ENCODE peak calls at places on chromosomes 12 and 14, in nine cellular contexts. A, Q, L, M, B, S, G, R and I are unnamed samples.

GRCh38 chr12:119475650-119476049 is 117.9 kb upstream of the TMEM233 start:
- DNase-seq in A (no peak), Q (no peak), L (no peak), M (no peak), B (no peak), S (no peak), G (no peak), R (no peak), I (no peak)

GRCh38 chr14:24259282-24260025 is 3.5 kb downstream of the TGM1 start:
- DNase-seq in A (no peak), Q (no peak), L (no peak), M (no peak), B (peak), S (no peak), G (no peak), R (no peak), I (no peak)

GRCh38 chr12:80714055-80714454 is 2.7 kb upstream of the MYF5 start:
- DNase-seq in A (no peak), Q (no peak), L (no peak), M (no peak), B (peak), S (peak), G (no peak), R (peak), I (no peak)

GRCh38 chr14:49581209-49581960 is 4.8 kb downstream of the RPS29 start:
- DNase-seq in A (no peak), Q (no peak), L (no peak), M (no peak), B (no peak), S (no peak), G (no peak), R (peak), I (no peak)

GRCh38 chr14:30608533-30609006 is 13.5 kb upstream of the SCFD1 start:
- DNase-seq in A (no peak), Q (no peak), L (peak), M (no peak), B (peak), S (no peak), G (no peak), R (no peak), I (no peak)

GRCh38 chr12:110858848-110859247 is 12.1 kb downstream of the CCDC63 start:
- DNase-seq in A (no peak), Q (no peak), L (no peak), M (no peak), B (peak), S (peak), G (no peak), R (peak), I (no peak)

GRCh38 chr12:116458492-116458891 is 100.7 kb upstream of the MAP1LC3B2 start:
- DNase-seq in A (no peak), Q (no peak), L (no peak), M (no peak), B (no peak), S (no peak), G (no peak), R (no peak), I (no peak)

GRCh38 chr12:49825971-49826421 is 2.2 kb downstream of the NCKAP5L start:
- DNase-seq in A (no peak), Q (no peak), L (no peak), M (no peak), B (peak), S (no peak), G (no peak), R (peak), I (no peak)

GRCh38 chr14:52834440-52834842 is 43.0 kb upstream of the GNPNAT1 start:
- DNase-seq in A (no peak), Q (no peak), L (peak), M (no peak), B (peak), S (no peak), G (no peak), R (no peak), I (no peak)

GRCh38 chr12:12482150-12482761 is 80.4 kb downstream of the DUSP16 start:
- DNase-seq in A (no peak), Q (no peak), L (no peak), M (no peak), B (no peak), S (no peak), G (no peak), R (no peak), I (no peak)

GRCh38 chr12:44626883-44627282 is 249.2 kb downstream of the NELL2 start:
- DNase-seq in A (no peak), Q (no peak), L (no peak), M (no peak), B (no peak), S (no peak), G (no peak), R (no peak), I (no peak)

GRCh38 chr12:1122803-1123202 is 131.8 kb downstream of the ERC1 start:
- DNase-seq in A (no peak), Q (no peak), L (no peak), M (no peak), B (peak), S (no peak), G (no peak), R (no peak), I (no peak)

GRCh38 chr12:52193991-52194390 is 2.2 kb upstream of the KRT80 start:
- DNase-seq in A (no peak), Q (no peak), L (no peak), M (no peak), B (peak), S (no peak), G (no peak), R (no peak), I (no peak)

GRCh38 chr12:52045794-52046199 is 5.4 kb upstream of the NR4A1 start:
- DNase-seq in A (peak), Q (no peak), L (no peak), M (no peak), B (no peak), S (no peak), G (no peak), R (no peak), I (no peak)

GRCh38 chr12:125794401-125794800 is 729.2 kb downstream of the AACS start:
- DNase-seq in A (no peak), Q (no peak), L (no peak), M (no peak), B (no peak), S (no peak), G (no peak), R (no peak), I (no peak)

GRCh38 chr12:101696477-101697196 is 803 bp upstream of the CHPT1 start:
- DNase-seq in A (peak), Q (peak), L (no peak), M (peak), B (peak), S (no peak), G (no peak), R (no peak), I (no peak)

GRCh38 chr12:59239993-59240392 is 319.7 kb upstream of the LRIG3 start:
- DNase-seq in A (no peak), Q (no peak), L (no peak), M (no peak), B (no peak), S (no peak), G (no peak), R (no peak), I (no peak)

GRCh38 chr14:96091149-96091693 is 52.1 kb downstream of the C14orf132 start:
- DNase-seq in A (no peak), Q (no peak), L (no peak), M (no peak), B (no peak), S (no peak), G (no peak), R (peak), I (no peak)

GRCh38 chr14:20306079-20306423 is 300 bp upstream of the TTC5 start:
- DNase-seq in A (no peak), Q (no peak), L (no peak), M (no peak), B (no peak), S (no peak), G (no peak), R (no peak), I (no peak)
- TF ChIP-seq CTCF in A (peak), Q (no peak), L (peak), M (no peak), B (no peak), S (no peak), G (no peak), R (no peak), I (no peak)

GRCh38 chr14:99037777-99038176 is 234.2 kb downstream of the BCL11B start:
- DNase-seq in A (no peak), Q (no peak), L (no peak), M (no peak), B (no peak), S (peak), G (no peak), R (peak), I (no peak)
- TF ChIP-seq CTCF in A (peak), Q (no peak), L (peak), M (no peak), B (peak), S (peak), G (peak), R (peak), I (peak)

GRCh38 chr14:76423534-76423933 is 47.6 kb downstream of the ESRRB start:
- DNase-seq in A (no peak), Q (no peak), L (no peak), M (no peak), B (no peak), S (no peak), G (no peak), R (peak), I (no peak)

GRCh38 chr14:76421662-76422061 is 45.7 kb downstream of the ESRRB start:
- DNase-seq in A (no peak), Q (no peak), L (no peak), M (no peak), B (no peak), S (peak), G (no peak), R (no peak), I (no peak)

GRCh38 chr14:76422662-76423061 is 46.7 kb downstream of the ESRRB start:
- DNase-seq in A (no peak), Q (no peak), L (no peak), M (no peak), B (no peak), S (no peak), G (no peak), R (no peak), I (no peak)

GRCh38 chr14:76426161-76426696 is 50.3 kb downstream of the ESRRB start:
- DNase-seq in A (no peak), Q (no peak), L (no peak), M (no peak), B (no peak), S (no peak), G (no peak), R (no peak), I (no peak)

GRCh38 chr14:76424359-76424758 is 48.4 kb downstream of the ESRRB start:
- DNase-seq in A (no peak), Q (no peak), L (no peak), M (no peak), B (no peak), S (peak), G (no peak), R (no peak), I (no peak)
- TF ChIP-seq CTCF in A (no peak), Q (no peak), L (no peak), M (no peak), B (no peak), S (no peak), G (no peak), R (peak), I (no peak)

GRCh38 chr14:35229495-35230089 is 62.6 kb upstream of the PSMA6 start:
- DNase-seq in A (no peak), Q (no peak), L (no peak), M (peak), B (peak), S (no peak), G (no peak), R (no peak), I (no peak)
- TF ChIP-seq CTCF in A (peak), Q (peak), L (peak), M (peak), B (peak), S (no peak), G (peak), R (peak), I (peak)

DNA sequence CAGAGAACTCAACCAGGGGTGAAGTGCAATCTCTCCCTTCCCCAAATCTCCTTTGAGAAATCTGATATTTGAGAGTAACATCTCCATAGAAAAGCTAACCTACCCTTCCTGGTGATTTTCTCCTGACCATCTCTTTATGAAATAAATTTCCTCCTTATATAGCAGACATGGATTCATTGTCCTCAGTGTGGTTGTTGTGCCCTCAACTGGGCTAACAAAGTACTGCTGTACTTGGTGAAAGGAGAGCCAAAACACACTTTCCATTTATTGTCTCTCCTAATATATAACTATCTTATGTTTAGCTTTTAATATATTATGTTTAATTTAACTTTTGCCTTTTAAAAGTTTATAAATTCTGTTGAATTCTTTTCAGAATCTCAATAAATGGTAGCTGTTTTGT is 65.1 kb upstream of the SLCO1B1 start:
- DNase-seq in A (no peak), Q (no peak), L (no peak), M (no peak), B (peak), S (peak), G (no peak), R (peak), I (no peak)
- TF ChIP-seq CTCF in A (no peak), Q (peak), L (no peak), M (peak), B (peak), S (no peak), G (peak), R (peak), I (peak)

GRCh38 chr14:75880512-75880911 is 101.3 kb downstream of the TGFB3 start:
- DNase-seq in A (no peak), Q (no peak), L (no peak), M (no peak), B (no peak), S (peak), G (no peak), R (peak), I (no peak)
- TF ChIP-seq CTCF in A (peak), Q (no peak), L (peak), M (peak), B (no peak), S (no peak), G (no peak), R (peak), I (no peak)